ENCODE peak calls at places on chromosomes 5 and 9, in eight cellular contexts. S, X, N, I, B, L, G and V are unnamed samples.

GRCh38 chr5:90575712-90576111 is 17.1 kb downstream of the ADGRV1 start:
- DNase-seq in S (no peak), X (no peak), N (no peak), I (no peak), B (no peak), L (no peak), G (no peak), V (no peak)

GRCh38 chr5:130605200-130605599 is 559.9 kb downstream of the HINT1 start:
- DNase-seq in S (no peak), X (no peak), N (no peak), I (peak; percentile 5), B (no peak), L (no peak), G (no peak), V (no peak)

GRCh38 chr5:125390316-125390715 is 643.9 kb upstream of the ZNF608 start:
- DNase-seq in S (no peak), X (no peak), N (no peak), I (no peak), B (no peak), L (no peak), G (no peak), V (no peak)

GRCh38 chr9:83622433-83622813 is 520 bp upstream of the IDNK start:
- DNase-seq in S (no peak), X (no peak), N (no peak), I (no peak), B (no peak), L (no peak), G (no peak), V (no peak)

GRCh38 chr9:124810513-124811355 is 33.8 kb downstream of the OLFML2A start:
- DNase-seq in S (no peak), X (no peak), N (no peak), I (peak; percentile 80), B (no peak), L (peak; percentile 97), G (no peak), V (no peak)

GRCh38 chr9:72588336-72588735 is 66.9 kb downstream of the TMC1 start:
- DNase-seq in S (no peak), X (no peak), N (no peak), I (no peak), B (no peak), L (peak; percentile 64), G (no peak), V (no peak)

GRCh38 chr5:127492854-127493738 is 24.3 kb upstream of the PRRC1 start:
- DNase-seq in S (no peak), X (no peak), N (no peak), I (peak; percentile 75), B (no peak), L (peak; percentile 84), G (no peak), V (peak; percentile 5)

GRCh38 chr9:33868430-33869000 is 51.6 kb downstream of the UBE2R2 start:
- DNase-seq in S (no peak), X (peak; percentile 61), N (no peak), I (peak; percentile 74), B (no peak), L (peak; percentile 82), G (no peak), V (no peak)

GRCh38 chr5:149414405-149415244 is 35.5 kb upstream of the IL17B start:
- DNase-seq in S (no peak), X (peak; percentile 49), N (no peak), I (peak; percentile 93), B (no peak), L (peak; percentile 67), G (no peak), V (no peak)

GRCh38 chr5:30693326-30693725 is 500.2 kb upstream of the CDH6 start:
- DNase-seq in S (no peak), X (no peak), N (no peak), I (no peak), B (no peak), L (no peak), G (no peak), V (no peak)

GRCh38 chr9:98374385-98375051 is 119.1 kb upstream of the TBC1D2 start:
- DNase-seq in S (no peak), X (no peak), N (no peak), I (peak; percentile 97), B (no peak), L (peak; percentile 72), G (no peak), V (no peak)

GRCh38 chr9:86500667-86501435 is 146.6 kb upstream of the TUT7 start:
- DNase-seq in S (no peak), X (no peak), N (no peak), I (peak; percentile 92), B (no peak), L (peak; percentile 92), G (no peak), V (no peak)

GRCh38 chr9:81146684-81147337 is 542.5 kb downstream of the TLE1 start:
- DNase-seq in S (no peak), X (no peak), N (no peak), I (peak; percentile 72), B (no peak), L (peak; percentile 48), G (no peak), V (no peak)

GRCh38 chr9:134422301-134422700 is 96.0 kb downstream of the RXRA start:
- DNase-seq in S (no peak), X (no peak), N (no peak), I (no peak), B (no peak), L (no peak), G (no peak), V (no peak)

GRCh38 chr9:13128266-13128825 is 151.1 kb downstream of the MPDZ start:
- DNase-seq in S (no peak), X (no peak), N (no peak), I (no peak), B (no peak), L (no peak), G (no peak), V (no peak)

GRCh38 chr9:138104251-138105122 is 226.9 kb downstream of the CACNA1B start:
- DNase-seq in S (no peak), X (no peak), N (no peak), I (no peak), B (no peak), L (no peak), G (no peak), V (no peak)